ENCODE peak calls at places on chromosome 12, in five cellular contexts. L is activated T-cell treated with anti-CD3 and anti-CD28 coated beads for 1 hour; N is stimulated activated CD8-positive, alpha-beta memory T cell treated with anti-CD3 and anti-CD28 coated beads, Interleukin-4, amount 100 ng/mL, for 48 hours; S is activated CD8-positive, alpha-beta T cell treated with anti-CD3 and anti-CD28 coated beads for 36 hours; P is HT1080. D is an unnamed sample.

GRCh38 chr12:111442301-111443045 is 36.8 kb downstream of the SH2B3 start:
- DNase-seq in L (no peak), N (peak), S (no peak), P (no peak), D (peak)

GRCh38 chr12:75631809-75632208 is 120.4 kb upstream of the KRR1 start:
- DNase-seq in L (no peak), N (no peak), S (no peak), P (no peak), D (no peak)

GRCh38 chr12:92242917-92243316 is 97.3 kb upstream of the BTG1 start:
- DNase-seq in L (no peak), N (no peak), S (no peak), P (no peak), D (no peak)

GRCh38 chr12:82383930-82384513 is 25.7 kb downstream of the METTL25 start:
- DNase-seq in L (no peak), N (no peak), S (no peak), P (peak), D (no peak)

GRCh38 chr12:94761559-94761958 is 111.2 kb upstream of the TMCC3 start:
- DNase-seq in L (no peak), N (no peak), S (no peak), P (peak), D (no peak)

GRCh38 chr12:75865315-75865714 is 166.3 kb downstream of the PHLDA1 start:
- DNase-seq in L (no peak), N (no peak), S (no peak), P (peak), D (no peak)

GRCh38 chr12:89966495-89967240 is 258.0 kb upstream of the ATP2B1 start:
- DNase-seq in L (no peak), N (no peak), S (no peak), P (no peak), D (no peak)

GRCh38 chr12:64687816-64688599 is 71.2 kb downstream of the GNS start:
- DNase-seq in L (no peak), N (no peak), S (peak), P (no peak), D (no peak)

GRCh38 chr12:25269701-25270100 is 19.0 kb upstream of the KRAS start:
- DNase-seq in L (no peak), N (no peak), S (no peak), P (peak), D (no peak)

GRCh38 chr12:5996459-5996858 is 51.4 kb upstream of the ANO2 start:
- DNase-seq in L (no peak), N (no peak), S (no peak), P (no peak), D (no peak)

GRCh38 chr12:42091769-42092168 is 52.9 kb downstream of the GXYLT1 start:
- DNase-seq in L (no peak), N (no peak), S (no peak), P (peak), D (no peak)

GRCh38 chr12:15613981-15614380 is 175.2 kb downstream of the EPS8 start:
- DNase-seq in L (no peak), N (no peak), S (no peak), P (no peak), D (no peak)